ENCODE peak calls at places on chromosome 17, in nine cellular contexts. X is AG08396; W is mesenteric fat pad; N is omental fat pad; M is activated T-helper 1 cell treated with anti-CD3 and anti-CD28 coated beads, Interleukin-12 subunit alpha, Interleukin-12 subunit beta, Interleukin-2, Interleukin-4 antibody, amounts not matched to agents 30 ng/mL and 10 ng/mL and 1 ng/mL, durations not matched to agents 14 hours and 24 hours and 36 hours; D is cardiac fibroblast; L is BE2C; B is naive thymus-derived CD8-positive, alpha-beta T cell; O is effector CD4-positive, alpha-beta T cell. G is an unnamed sample.

GRCh38 chr17:57004944-57005579 is 27.1 kb downstream of the SCPEP1 start:
- DNase-seq in X (no peak), W (no peak), N (no peak), M (no peak), D (no peak), L (no peak), B (no peak), O (no peak), G (no peak)

GRCh38 chr17:8018436-8018835 is 16.0 kb downstream of the GUCY2D start:
- DNase-seq in X (no peak), W (no peak), N (no peak), M (no peak), D (no peak), L (no peak), B (no peak), O (no peak), G (no peak)

GRCh38 chr17:27346228-27346899 is 52.5 kb downstream of the WSB1 start:
- DNase-seq in X (no peak), W (no peak), N (no peak), M (no peak), D (no peak), L (no peak), B (no peak), O (no peak), G (no peak)

GRCh38 chr17:12620200-12620720 is 45.4 kb upstream of the MYOCD start:
- DNase-seq in X (no peak), W (no peak), N (no peak), M (no peak), D (peak; percentile 81), L (no peak), B (no peak), O (no peak), G (no peak)

GRCh38 chr17:74694081-74694480 is 18.6 kb downstream of the CD300LF start:
- DNase-seq in X (no peak), W (no peak), N (no peak), M (no peak), D (no peak), L (no peak), B (no peak), O (no peak), G (no peak)

GRCh38 chr17:66272699-66273390 is 29.6 kb upstream of the PRKCA start:
- DNase-seq in X (peak; percentile 67), W (no peak), N (no peak), M (no peak), D (peak; percentile 83), L (no peak), B (no peak), O (no peak), G (no peak)

GRCh38 chr17:36931697-36932382 is 5.4 kb upstream of the LHX1 start:
- DNase-seq in X (peak; percentile 39), W (peak; percentile 47), N (no peak), M (no peak), D (no peak), L (no peak), B (no peak), O (no peak), G (no peak)

GRCh38 chr17:82349287-82349701 is 9.8 kb upstream of the TEX19 start:
- DNase-seq in X (no peak), W (no peak), N (no peak), M (no peak), D (no peak), L (no peak), B (no peak), O (no peak), G (peak; percentile 4)

GRCh38 chr17:45339646-45340605 is 23.1 kb upstream of the MAP3K14 start:
- DNase-seq in X (no peak), W (peak; percentile 47), N (no peak), M (no peak), D (no peak), L (no peak), B (no peak), O (no peak), G (no peak)

GRCh38 chr17:19867094-19867653 is 562 bp downstream of the ULK2 start:
- DNase-seq in X (peak; percentile 81), W (peak; percentile 90), N (no peak), M (peak; percentile 40), D (peak; percentile 62), L (peak; percentile 57), B (peak; percentile 37), O (peak; percentile 22), G (peak; percentile 86)

GRCh38 chr17:31598921-31599571 is 207.6 kb downstream of the RAB11FIP4 start:
- DNase-seq in X (no peak), W (no peak), N (no peak), M (no peak), D (peak; percentile 42), L (no peak), B (no peak), O (no peak), G (no peak)

GRCh38 chr17:48612854-48613691 is 2.0 kb downstream of the HOXB8 start:
- DNase-seq in X (peak; percentile 80), W (no peak), N (no peak), M (no peak), D (no peak), L (peak; percentile 52), B (no peak), O (peak; percentile 47), G (peak; percentile 40)

GRCh38 chr17:31467502-31468256 is 76.2 kb downstream of the RAB11FIP4 start:
- DNase-seq in X (no peak), W (no peak), N (no peak), M (no peak), D (no peak), L (no peak), B (no peak), O (no peak), G (peak; percentile 70)

GRCh38 chr17:61467416-61468262 is 15.4 kb downstream of the TBX4 start:
- DNase-seq in X (no peak), W (no peak), N (no peak), M (no peak), D (peak; percentile 45), L (peak; percentile 63), B (no peak), O (no peak), G (peak; percentile 49)

GRCh38 chr17:64081802-64082799 is 47.8 kb downstream of the ERN1 start:
- DNase-seq in X (peak; percentile 23), W (no peak), N (no peak), M (peak; percentile 53), D (peak; percentile 90), L (peak; percentile 64), B (no peak), O (peak; percentile 18), G (no peak)

GRCh38 chr17:17350491-17351355 is 47.5 kb downstream of the NT5M start:
- DNase-seq in X (peak; percentile 80), W (peak; percentile 79), N (no peak), M (no peak), D (peak; percentile 48), L (no peak), B (no peak), O (no peak), G (no peak)

GRCh38 chr17:40106760-40107265 is 6.4 kb upstream of the NR1D1 start:
- DNase-seq in X (no peak), W (no peak), N (no peak), M (no peak), D (no peak), L (no peak), B (no peak), O (no peak), G (no peak)

GRCh38 chr17:78862073-78863023 is 21.7 kb upstream of the USP36 start:
- DNase-seq in X (peak; percentile 88), W (no peak), N (peak; percentile 85), M (no peak), D (peak; percentile 97), L (no peak), B (no peak), O (no peak), G (peak; percentile 72)

GRCh38 chr17:7280519-7281073 is 922 bp upstream of the SLC2A4 start:
- DNase-seq in X (peak; percentile 88), W (no peak), N (peak; percentile 70), M (peak; percentile 69), D (peak; percentile 85), L (peak; percentile 78), B (peak; percentile 79), O (peak; percentile 74), G (peak; percentile 91)